ENCODE peak calls at places on chromosomes 3 and 15, in seven cellular contexts. A, Q, J, H, F, X and B are unnamed samples.

GRCh38 chr3:4508048-4508981 is 15.2 kb downstream of the ITPR1 start:
- DNase-seq in A (no peak), Q (no peak), J (peak; percentile 67), H (no peak), F (no peak), X (no peak), B (peak; percentile 42)

GRCh38 chr15:60840703-60841411 is 361.9 kb upstream of the ICE2 start:
- DNase-seq in A (no peak), Q (no peak), J (no peak), H (no peak), F (no peak), X (no peak), B (no peak)

GRCh38 chr3:161371441-161372320 is at the start of gene SPTSSB:
- DNase-seq in A (peak; percentile 79), Q (no peak), J (peak; percentile 95), H (peak; percentile 56), F (no peak), X (peak; percentile 23), B (peak; percentile 71)

GRCh38 chr3:99920530-99921376 is 103.1 kb downstream of the CMSS1 start:
- DNase-seq in A (peak; percentile 47), Q (peak; percentile 76), J (peak; percentile 83), H (no peak), F (no peak), X (peak; percentile 82), B (no peak)

GRCh38 chr15:67927501-67928156 is 87.8 kb upstream of the RNU6-1 start:
- DNase-seq in A (no peak), Q (peak; percentile 97), J (no peak), H (no peak), F (peak; percentile 92), X (peak; percentile 81), B (no peak)

GRCh38 chr15:94453227-94453626 is 221.9 kb downstream of the MCTP2 start:
- DNase-seq in A (no peak), Q (peak; percentile 39), J (no peak), H (no peak), F (peak; percentile 21), X (no peak), B (no peak)

GRCh38 chr3:43169987-43170386 is 64.1 kb upstream of the POMGNT2 start:
- DNase-seq in A (no peak), Q (no peak), J (peak; percentile 20), H (no peak), F (no peak), X (no peak), B (no peak)

GRCh38 chr15:73370151-73370550 is 1.4 kb upstream of the HCN4 start:
- DNase-seq in A (no peak), Q (no peak), J (no peak), H (no peak), F (no peak), X (no peak), B (no peak)

GRCh38 chr3:71504250-71505036 is 79.1 kb downstream of the FOXP1 start:
- DNase-seq in A (no peak), Q (peak; percentile 96), J (no peak), H (no peak), F (peak; percentile 94), X (peak; percentile 35), B (no peak)

GRCh38 chr15:83458396-83458795 is 11.3 kb downstream of the SH3GL3 start:
- DNase-seq in A (no peak), Q (no peak), J (no peak), H (no peak), F (no peak), X (no peak), B (no peak)

GRCh38 chr15:40407343-40407990 is 1.9 kb downstream of the IVD start:
- DNase-seq in A (no peak), Q (no peak), J (no peak), H (no peak), F (no peak), X (no peak), B (no peak)

GRCh38 chr3:29255854-29256696 is 24.8 kb upstream of the RBMS3 start:
- DNase-seq in A (no peak), Q (peak; percentile 76), J (no peak), H (no peak), F (peak; percentile 30), X (no peak), B (no peak)

GRCh38 chr3:85808750-85809149 is 850.0 kb downstream of the CADM2 start:
- DNase-seq in A (no peak), Q (no peak), J (no peak), H (no peak), F (no peak), X (no peak), B (no peak)

GRCh38 chr15:56765252-56765651 is 31.9 kb upstream of the ZNF280D start:
- DNase-seq in A (no peak), Q (peak; percentile 80), J (no peak), H (no peak), F (peak; percentile 17), X (no peak), B (no peak)

GRCh38 chr15:29364429-29365078 is 94.9 kb upstream of the NSMCE3 start:
- DNase-seq in A (peak; percentile 44), Q (peak; percentile 86), J (peak; percentile 73), H (no peak), F (peak; percentile 69), X (no peak), B (no peak)

GRCh38 chr3:39435006-39435748 is 28.7 kb downstream of the RPSA start:
- DNase-seq in A (no peak), Q (no peak), J (no peak), H (no peak), F (no peak), X (no peak), B (no peak)

DNA sequence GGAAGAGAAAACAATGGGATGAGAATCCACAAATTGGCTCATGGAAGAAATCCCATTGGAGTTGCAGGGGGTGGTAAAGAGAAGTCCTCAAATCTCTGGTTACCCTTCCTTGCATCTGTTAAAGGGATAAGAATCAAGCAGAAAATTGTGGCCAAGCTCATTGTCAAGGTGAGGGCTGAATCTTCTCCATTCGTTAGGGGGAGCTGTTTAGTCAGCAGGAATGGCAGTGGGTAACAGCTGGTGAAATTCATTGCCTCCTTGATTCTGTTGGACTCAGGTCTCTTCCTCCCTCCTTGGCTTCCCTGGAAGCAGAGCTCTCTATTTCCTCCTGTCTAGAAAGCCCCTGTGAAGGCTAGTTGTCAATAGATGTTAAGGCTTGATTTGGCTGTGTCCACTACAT is 343.1 kb upstream of the SEMA6D start:
- DNase-seq in A (peak; percentile 46), Q (peak; percentile 42), J (peak; percentile 69), H (peak; percentile 5), F (peak; percentile 34), X (no peak), B (no peak)
- TF ChIP-seq CTCF in A (peak; percentile 72), Q (peak; percentile 59), J (peak; percentile 79), H (no peak), F (peak; percentile 75), X (no peak), B (no peak)

DNA sequence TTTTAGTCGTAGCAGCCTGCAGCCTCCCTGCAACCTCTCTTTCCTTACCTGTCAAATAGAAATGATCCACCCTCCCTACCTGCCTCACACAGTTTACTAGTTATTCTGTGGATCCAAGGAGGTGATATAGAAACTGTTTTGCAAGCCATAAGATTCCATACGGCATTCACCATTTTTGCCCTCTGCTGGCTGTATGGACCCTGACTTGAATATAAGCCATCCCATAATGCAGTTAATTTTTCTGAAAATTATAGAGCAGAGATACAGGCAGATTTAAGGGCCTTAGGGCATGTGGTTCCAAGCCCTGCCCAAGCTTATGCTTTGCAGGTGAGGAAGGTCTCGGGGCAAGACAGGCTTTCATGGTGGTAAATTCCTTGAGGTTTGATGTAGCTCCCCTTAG is 63.7 kb downstream of the CPN2 start:
- DNase-seq in A (no peak), Q (no peak), J (no peak), H (no peak), F (no peak), X (no peak), B (no peak)
- TF ChIP-seq CTCF in A (no peak), Q (no peak), J (no peak), H (no peak), F (no peak), X (no peak), B (no peak)

DNA sequence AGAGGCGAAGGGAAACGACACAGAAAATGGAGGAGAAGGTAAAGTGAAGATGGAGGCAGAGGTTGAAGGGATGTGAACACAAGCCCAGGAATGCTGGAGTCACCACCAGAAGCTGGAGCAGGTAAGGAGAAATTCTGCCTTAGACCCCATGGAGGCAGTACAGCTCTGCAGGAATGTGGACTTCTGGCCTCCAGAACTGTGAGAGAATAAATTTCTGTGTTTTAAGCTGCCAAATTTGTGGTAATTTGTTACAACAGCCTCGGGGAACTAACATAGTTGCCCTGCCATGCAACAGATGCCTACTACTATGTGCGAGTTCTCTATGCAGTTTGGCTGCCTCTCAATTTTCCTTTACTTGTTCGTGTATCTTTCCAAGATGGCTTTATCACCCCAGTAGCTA is 394.1 kb downstream of the TUSC7 start:
- DNase-seq in A (no peak), Q (no peak), J (no peak), H (no peak), F (no peak), X (no peak), B (no peak)
- TF ChIP-seq CTCF in A (peak; percentile 28), Q (no peak), J (peak; percentile 32), H (no peak), F (no peak), X (no peak), B (no peak)

DNA sequence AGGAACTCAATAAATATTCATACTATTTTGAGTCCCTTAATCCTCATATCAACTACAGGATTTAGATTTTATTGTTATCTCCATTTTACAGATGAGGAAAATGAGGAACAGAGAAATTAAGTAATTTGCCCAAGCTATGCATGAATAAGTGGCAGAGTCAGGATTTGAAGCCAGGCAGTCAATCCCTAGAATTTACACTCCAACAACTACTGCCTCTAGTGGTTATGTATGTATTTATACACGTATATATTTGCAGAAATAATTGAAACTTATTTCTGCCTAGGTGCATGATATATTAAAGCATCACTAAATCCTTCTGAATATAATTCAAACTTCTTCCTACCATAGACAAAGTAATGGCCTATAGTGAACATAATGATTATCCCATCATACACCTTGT is 137.4 kb downstream of the SERPINI1 start:
- DNase-seq in A (no peak), Q (no peak), J (no peak), H (no peak), F (no peak), X (no peak), B (no peak)
- TF ChIP-seq CTCF in A (peak; percentile 49), Q (peak; percentile 19), J (peak; percentile 68), H (peak; percentile 36), F (peak; percentile 52), X (peak; percentile 13), B (no peak)

DNA sequence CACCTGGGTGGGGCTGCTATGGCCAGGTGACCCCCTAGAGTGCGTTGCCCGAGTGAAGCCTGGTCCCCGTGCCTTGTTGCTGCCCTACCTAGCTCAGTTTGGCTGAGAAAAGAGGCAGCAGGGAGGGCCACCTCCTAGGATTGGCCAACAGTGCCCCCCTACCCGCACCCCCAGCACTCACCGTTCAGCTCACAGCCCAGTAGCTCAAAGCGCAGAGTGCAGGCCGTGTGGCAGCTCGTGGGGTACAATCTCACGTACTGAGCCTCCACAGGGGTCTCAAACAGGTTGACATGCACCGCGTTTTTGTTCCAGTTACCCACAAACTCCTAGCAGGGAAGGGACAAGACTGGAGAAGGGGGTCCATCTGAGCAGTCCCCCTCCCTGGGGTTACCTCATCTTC is 7.6 kb downstream of the MFGE8 start:
- DNase-seq in A (no peak), Q (no peak), J (no peak), H (no peak), F (no peak), X (no peak), B (no peak)
- TF ChIP-seq CTCF in A (no peak), Q (no peak), J (no peak), H (no peak), F (no peak), X (no peak), B (no peak)